ENCODE peak calls at places on chromosomes 5 and 9, in six cellular contexts. One of them, this sample, is unnamed. For H3K9me2, the result is how much of the 10 kb centered on the place peaks cover.

GRCh38 chr9:125843646-125844045 is 96.5 kb downstream of the PBX3 start:
- DNase-seq in HCT116: no peak
- DNase-seq in OCI-LY7: no peak
- DNase-seq in SK-N-SH: peak
- DNase-seq in PC-9: no peak
- DNase-seq in GM23338: peak
- DNase-seq in this sample: no peak

GRCh38 chr5:132389453-132390286 is 20.2 kb downstream of the SLC22A5 start:
- DNase-seq in HCT116: peak
- DNase-seq in OCI-LY7: no peak
- DNase-seq in SK-N-SH: no peak
- DNase-seq in PC-9: peak
- DNase-seq in GM23338: no peak
- DNase-seq in this sample: peak

GRCh38 chr5:35838370-35839042 is 18.2 kb upstream of the IL7R start:
- DNase-seq in HCT116: no peak
- DNase-seq in OCI-LY7: no peak
- DNase-seq in SK-N-SH: no peak
- DNase-seq in PC-9: no peak
- DNase-seq in GM23338: no peak
- DNase-seq in this sample: peak

GRCh38 chr5:173627860-173628392 is 11.5 kb upstream of the BOD1 start:
- DNase-seq in HCT116: no peak
- DNase-seq in OCI-LY7: no peak
- DNase-seq in SK-N-SH: no peak
- DNase-seq in PC-9: no peak
- DNase-seq in GM23338: peak
- DNase-seq in this sample: no peak

GRCh38 chr9:134689320-134690181 is 47.9 kb downstream of the COL5A1 start:
- DNase-seq in HCT116: peak
- DNase-seq in OCI-LY7: peak
- DNase-seq in SK-N-SH: peak
- DNase-seq in PC-9: no peak
- DNase-seq in GM23338: peak
- DNase-seq in this sample: peak

GRCh38 chr9:26637101-26637500 is 255.5 kb downstream of the CAAP1 start:
- DNase-seq in HCT116: no peak
- DNase-seq in OCI-LY7: no peak
- DNase-seq in SK-N-SH: no peak
- DNase-seq in PC-9: no peak
- DNase-seq in GM23338: peak
- DNase-seq in this sample: no peak

GRCh38 chr9:137218754-137219271 is 3.2 kb downstream of the RNF208 start:
- DNase-seq in HCT116: no peak
- DNase-seq in OCI-LY7: no peak
- DNase-seq in SK-N-SH: no peak
- DNase-seq in PC-9: peak
- DNase-seq in GM23338: no peak
- DNase-seq in this sample: peak

GRCh38 chr9:92754091-92754740 is 10.4 kb downstream of the BICD2 start:
- DNase-seq in HCT116: no peak
- DNase-seq in OCI-LY7: no peak
- DNase-seq in SK-N-SH: no peak
- DNase-seq in PC-9: no peak
- DNase-seq in GM23338: no peak
- DNase-seq in this sample: no peak

GRCh38 chr5:1685076-1685475 is 114.6 kb downstream of the MRPL36 start:
- DNase-seq in HCT116: no peak
- DNase-seq in OCI-LY7: peak
- DNase-seq in SK-N-SH: no peak
- DNase-seq in PC-9: no peak
- DNase-seq in GM23338: no peak
- DNase-seq in this sample: no peak

GRCh38 chr9:36034234-36034633 is 2.5 kb upstream of the RECK start:
- DNase-seq in HCT116: no peak
- DNase-seq in OCI-LY7: no peak
- DNase-seq in SK-N-SH: no peak
- DNase-seq in PC-9: no peak
- DNase-seq in GM23338: no peak
- DNase-seq in this sample: no peak

GRCh38 chr9:127935765-127936221 is 1.9 kb downstream of the DPM2 start:
- DNase-seq in HCT116: no peak
- DNase-seq in OCI-LY7: no peak
- DNase-seq in SK-N-SH: no peak
- DNase-seq in PC-9: no peak
- DNase-seq in GM23338: no peak
- DNase-seq in this sample: no peak

GRCh38 chr5:74641014-74641777 is 668 bp upstream of the ENC1 start:
- DNase-seq in HCT116: peak
- DNase-seq in OCI-LY7: peak
- DNase-seq in SK-N-SH: peak
- DNase-seq in PC-9: peak
- DNase-seq in GM23338: peak
- DNase-seq in this sample: peak

GRCh38 chr9:33437898-33438297 is 9.5 kb downstream of the AQP3 start:
- DNase-seq in HCT116: no peak
- DNase-seq in OCI-LY7: peak
- DNase-seq in SK-N-SH: no peak
- DNase-seq in PC-9: no peak
- DNase-seq in GM23338: no peak
- DNase-seq in this sample: no peak

GRCh38 chr5:78907255-78907886 is 77.7 kb downstream of the ARSB start:
- DNase-seq in HCT116: no peak
- DNase-seq in OCI-LY7: peak
- DNase-seq in SK-N-SH: no peak
- DNase-seq in PC-9: no peak
- DNase-seq in GM23338: no peak
- DNase-seq in this sample: no peak

GRCh38 chr9:21018177-21018576 is 13.3 kb downstream of the HACD4 start:
- DNase-seq in HCT116: no peak
- DNase-seq in OCI-LY7: no peak
- DNase-seq in SK-N-SH: no peak
- DNase-seq in PC-9: no peak
- DNase-seq in GM23338: peak
- DNase-seq in this sample: no peak

GRCh38 chr5:1747803-1748085 is 51.9 kb downstream of the MRPL36 start:
- DNase-seq in HCT116: no peak
- DNase-seq in OCI-LY7: no peak
- DNase-seq in SK-N-SH: no peak
- DNase-seq in PC-9: no peak
- DNase-seq in GM23338: no peak
- DNase-seq in this sample: no peak

GRCh38 chr9:123383512-123384170 is 27.6 kb downstream of the CRB2 start:
- DNase-seq in HCT116: no peak
- DNase-seq in OCI-LY7: no peak
- DNase-seq in SK-N-SH: no peak
- DNase-seq in PC-9: no peak
- DNase-seq in GM23338: no peak
- DNase-seq in this sample: no peak

GRCh38 chr9:75890541-75891276 is at the start of gene PCSK5:
- DNase-seq in HCT116: peak
- DNase-seq in OCI-LY7: peak
- DNase-seq in SK-N-SH: peak
- DNase-seq in PC-9: peak
- DNase-seq in GM23338: peak
- DNase-seq in this sample: peak

GRCh38 chr5:5302201-5302600 is 120.3 kb upstream of the ICE1 start:
- DNase-seq in HCT116: no peak
- DNase-seq in OCI-LY7: no peak
- DNase-seq in SK-N-SH: no peak
- DNase-seq in PC-9: no peak
- DNase-seq in GM23338: no peak
- DNase-seq in this sample: no peak

GRCh38 chr9:68552700-68553099 is 12.0 kb upstream of the TMEM252 start:
- DNase-seq in HCT116: no peak
- DNase-seq in OCI-LY7: no peak
- DNase-seq in SK-N-SH: no peak
- DNase-seq in PC-9: peak
- DNase-seq in GM23338: no peak
- DNase-seq in this sample: peak

GRCh38 chr5:148968311-148968710 is 94.6 kb downstream of the SH3TC2 start:
- DNase-seq in HCT116: no peak
- DNase-seq in OCI-LY7: no peak
- DNase-seq in SK-N-SH: no peak
- DNase-seq in PC-9: peak
- DNase-seq in GM23338: no peak
- DNase-seq in this sample: peak

GRCh38 chr9:4596165-4596922 is 65.8 kb upstream of the PLPP6 start:
- DNase-seq in HCT116: no peak
- DNase-seq in OCI-LY7: peak
- DNase-seq in SK-N-SH: no peak
- DNase-seq in PC-9: no peak
- DNase-seq in GM23338: no peak
- DNase-seq in this sample: no peak

GRCh38 chr5:79774171-79774854 is 84.7 kb downstream of the CMYA5 start:
- DNase-seq in HCT116: peak
- DNase-seq in OCI-LY7: peak
- DNase-seq in SK-N-SH: peak
- DNase-seq in PC-9: no peak
- DNase-seq in GM23338: peak
- DNase-seq in this sample: peak

GRCh38 chr9:65449423-65449822 is 164.4 kb upstream of the FOXD4L5 start:
- DNase-seq in HCT116: no peak
- DNase-seq in OCI-LY7: no peak
- DNase-seq in SK-N-SH: no peak
- DNase-seq in PC-9: no peak
- DNase-seq in GM23338: no peak
- DNase-seq in this sample: no peak

GRCh38 chr5:160370713-160371034 is 248 bp upstream of the C1QTNF2 start:
- DNase-seq in HCT116: no peak
- DNase-seq in OCI-LY7: no peak
- DNase-seq in SK-N-SH: no peak
- DNase-seq in PC-9: no peak
- DNase-seq in GM23338: no peak
- DNase-seq in this sample: no peak

GRCh38 chr9:84669008-84669292 is 579 bp upstream of the NTRK2 start:
- DNase-seq in HCT116: no peak
- DNase-seq in OCI-LY7: no peak
- DNase-seq in SK-N-SH: no peak
- DNase-seq in PC-9: no peak
- DNase-seq in GM23338: peak
- DNase-seq in this sample: no peak

GRCh38 chr5:151222769-151223446 is 984 bp downstream of the CCDC69 start:
- DNase-seq in HCT116: no peak
- DNase-seq in OCI-LY7: peak
- DNase-seq in SK-N-SH: no peak
- DNase-seq in PC-9: no peak
- DNase-seq in GM23338: peak
- DNase-seq in this sample: peak

GRCh38 chr5:14675865-14676300 is 11.4 kb downstream of the OTULIN start:
- DNase-seq in HCT116: no peak
- DNase-seq in OCI-LY7: peak
- DNase-seq in SK-N-SH: peak
- DNase-seq in PC-9: no peak
- DNase-seq in GM23338: no peak
- DNase-seq in this sample: no peak

GRCh38 chr9:106818034-106818433 is 44.9 kb upstream of the ZNF462 start:
- DNase-seq in HCT116: no peak
- DNase-seq in OCI-LY7: no peak
- DNase-seq in SK-N-SH: no peak
- DNase-seq in PC-9: no peak
- DNase-seq in GM23338: no peak
- DNase-seq in this sample: no peak
- TF ChIP-seq CTCF in HCT116: no peak
- TF ChIP-seq CTCF in OCI-LY7: no peak
- TF ChIP-seq CTCF in SK-N-SH: no peak
- TF ChIP-seq CTCF in PC-9: no peak
- TF ChIP-seq CTCF in GM23338: no peak
- TF ChIP-seq CTCF in this sample: no peak

DNA sequence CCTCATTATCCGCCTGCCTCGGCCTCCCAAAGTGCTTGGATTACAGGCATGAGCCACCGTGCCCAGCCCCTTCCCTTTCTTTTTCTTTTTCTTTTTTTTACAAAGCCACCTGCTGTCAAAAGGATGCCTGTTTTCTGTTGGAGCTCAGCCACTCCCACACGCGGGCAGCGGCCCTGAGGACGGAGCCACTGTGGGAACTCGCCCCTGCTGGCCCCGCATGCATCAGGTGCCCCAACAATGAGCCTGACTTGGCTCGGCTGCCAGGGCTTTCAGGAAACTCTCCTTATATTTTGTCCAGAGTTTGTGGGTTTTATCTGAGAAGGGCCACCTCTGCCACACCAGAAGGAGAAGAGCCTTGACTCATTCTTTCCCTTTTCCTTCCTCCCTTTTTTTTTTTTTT is 37.1 kb upstream of the LRRC14B start:
- DNase-seq in HCT116: no peak
- DNase-seq in OCI-LY7: no peak
- DNase-seq in SK-N-SH: no peak
- DNase-seq in PC-9: no peak
- DNase-seq in GM23338: no peak
- DNase-seq in this sample: no peak
- H3K9me2 ChIP-seq in HCT116: under half
- H3K9me2 ChIP-seq in OCI-LY7: under half
- H3K9me2 ChIP-seq in SK-N-SH: under half
- H3K9me2 ChIP-seq in PC-9: under half
- H3K9me2 ChIP-seq in GM23338: under half
- H3K9me2 ChIP-seq in this sample: under half

DNA sequence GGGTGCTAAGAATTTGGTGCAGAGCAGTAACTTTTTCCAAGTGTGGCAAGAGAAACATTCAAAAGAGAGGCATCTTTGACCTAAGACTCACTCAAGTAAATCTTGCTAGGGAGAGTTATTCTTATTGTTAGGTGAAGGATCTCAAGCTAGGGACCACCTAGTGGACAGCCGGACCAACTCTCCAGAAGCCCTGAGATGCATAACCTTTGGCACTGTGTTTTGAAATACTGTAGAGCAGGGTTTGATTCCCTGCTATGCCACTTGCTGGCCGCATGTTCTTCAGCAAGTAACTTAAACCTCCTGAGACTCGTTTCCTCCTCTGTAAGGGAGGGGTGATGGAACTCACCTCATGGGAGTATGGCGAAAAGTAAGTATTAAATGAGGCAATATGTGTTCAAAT is 336.1 kb upstream of the ADAMTSL1 start:
- DNase-seq in HCT116: no peak
- DNase-seq in OCI-LY7: no peak
- DNase-seq in SK-N-SH: no peak
- DNase-seq in PC-9: no peak
- DNase-seq in GM23338: peak
- DNase-seq in this sample: no peak
- TF ChIP-seq CTCF in HCT116: no peak
- TF ChIP-seq CTCF in OCI-LY7: no peak
- TF ChIP-seq CTCF in SK-N-SH: peak
- TF ChIP-seq CTCF in PC-9: no peak
- TF ChIP-seq CTCF in GM23338: peak
- TF ChIP-seq CTCF in this sample: no peak

GRCh38 chr5:175683921-175684320 is 26.1 kb downstream of the HRH2 start:
- DNase-seq in HCT116: no peak
- DNase-seq in OCI-LY7: no peak
- DNase-seq in SK-N-SH: no peak
- DNase-seq in PC-9: no peak
- DNase-seq in GM23338: no peak
- DNase-seq in this sample: no peak
- H3K9me2 ChIP-seq in HCT116: under half
- H3K9me2 ChIP-seq in OCI-LY7: under half
- H3K9me2 ChIP-seq in SK-N-SH: under half
- H3K9me2 ChIP-seq in PC-9: under half
- H3K9me2 ChIP-seq in GM23338: under half
- H3K9me2 ChIP-seq in this sample: under half

This sample was measured in PC-3.